ENCODE peak calls at places on chromosomes 7 and 10, in ten cellular contexts. P is GM23248; C is CD4-positive, alpha-beta T cell; J is DND-41; N is upper lobe of left lung; H is H7; D is fibroblast of lung; R is heart left ventricle; L is SK-N-SH; Q is stomach. Z is an unnamed sample.
A peak's percentile ranks its signal among the peaks of the same experiment; 100 is the strongest.

GRCh38 chr7:20352573-20353304 is 22.0 kb downstream of the ITGB8 start:
- DNase-seq in P (peak; percentile 69), C (no peak), J (no peak), N (no peak), H (no peak), D (peak; percentile 76), R (no peak), L (no peak), Q (no peak), Z (no peak)

GRCh38 chr10:128307819-128308218 is 181.6 kb upstream of the MKI67 start:
- DNase-seq in P (no peak), C (no peak), J (no peak), N (no peak), H (no peak), D (no peak), R (no peak), L (no peak), Q (no peak), Z (no peak)

GRCh38 chr10:119283818-119284217 is 76.4 kb downstream of the GRK5 start:
- DNase-seq in P (no peak), C (no peak), J (peak; percentile 28), N (no peak), H (no peak), D (no peak), R (no peak), L (no peak), Q (no peak), Z (peak; percentile 70)

GRCh38 chr7:20681258-20681882 is 65.9 kb downstream of the ABCB5 start:
- DNase-seq in P (no peak), C (no peak), J (no peak), N (no peak), H (no peak), D (no peak), R (no peak), L (no peak), Q (no peak), Z (no peak)

GRCh38 chr7:139960158-139960557 is 102.6 kb downstream of the PARP12 start:
- DNase-seq in P (no peak), C (no peak), J (no peak), N (no peak), H (no peak), D (peak; percentile 35), R (no peak), L (no peak), Q (no peak), Z (no peak)

GRCh38 chr7:21966271-21966670 is 20.6 kb upstream of the CDCA7L start:
- DNase-seq in P (no peak), C (no peak), J (no peak), N (no peak), H (no peak), D (no peak), R (no peak), L (no peak), Q (no peak), Z (no peak)

GRCh38 chr7:112752576-112752975 is 37.6 kb downstream of the TMEM168 start:
- DNase-seq in P (no peak), C (no peak), J (no peak), N (no peak), H (no peak), D (no peak), R (no peak), L (no peak), Q (no peak), Z (no peak)

GRCh38 chr7:100545636-100546128 is 6.7 kb downstream of the AGFG2 start:
- DNase-seq in P (peak; percentile 90), C (no peak), J (no peak), N (peak; percentile 72), H (peak; percentile 69), D (peak; percentile 91), R (peak; percentile 41), L (peak; percentile 74), Q (no peak), Z (no peak)

GRCh38 chr7:1220000-1220726 is 12.5 kb upstream of the UNCX start:
- DNase-seq in P (no peak), C (no peak), J (no peak), N (no peak), H (peak; percentile 38), D (no peak), R (no peak), L (peak; percentile 22), Q (no peak), Z (no peak)

GRCh38 chr7:1219516-1219915 is 13.2 kb upstream of the UNCX start:
- DNase-seq in P (no peak), C (no peak), J (no peak), N (no peak), H (peak; percentile 63), D (no peak), R (no peak), L (peak; percentile 38), Q (no peak), Z (no peak)

GRCh38 chr7:1214516-1214915 is 18.2 kb upstream of the UNCX start:
- DNase-seq in P (no peak), C (no peak), J (no peak), N (no peak), H (peak; percentile 56), D (no peak), R (no peak), L (peak; percentile 39), Q (no peak), Z (no peak)

GRCh38 chr7:1220958-1221745 is 11.5 kb upstream of the UNCX start:
- DNase-seq in P (no peak), C (no peak), J (no peak), N (no peak), H (no peak), D (no peak), R (no peak), L (peak; percentile 36), Q (no peak), Z (no peak)

DNA sequence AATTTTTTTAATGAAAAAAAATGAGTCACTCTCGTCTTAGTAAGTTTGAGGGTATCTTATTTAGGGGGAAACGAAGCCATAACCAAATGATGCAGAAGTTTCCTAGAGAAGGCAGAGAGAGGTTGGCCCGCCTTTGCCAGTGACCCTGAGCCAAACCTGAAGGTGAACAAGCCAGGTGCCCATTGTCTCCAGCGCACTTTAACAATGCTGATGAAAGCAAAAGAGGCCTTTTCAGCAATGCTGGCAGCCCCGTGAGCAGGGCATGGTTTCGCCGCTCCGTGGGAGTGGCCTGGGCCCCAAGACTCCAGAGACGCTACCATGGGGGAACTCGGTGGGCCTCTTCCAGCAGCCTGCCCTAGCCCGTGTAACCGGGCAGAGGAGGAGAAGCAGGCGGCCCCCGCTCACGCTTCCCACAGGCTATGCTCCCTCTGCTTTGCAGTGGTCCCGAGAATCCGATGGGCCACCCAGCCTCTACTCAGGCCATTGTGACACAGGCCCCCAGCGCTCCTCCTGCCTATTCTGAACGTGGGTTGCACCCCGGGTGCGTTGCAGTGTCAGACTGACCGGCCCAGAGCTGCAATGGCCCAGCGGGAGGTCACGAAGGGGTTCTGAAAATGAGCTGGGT is 14.0 kb upstream of the UNCX start:
- DNase-seq in P (no peak), C (no peak), J (no peak), N (no peak), H (peak; percentile 61), D (no peak), R (no peak), L (peak; percentile 34), Q (no peak), Z (no peak)
- H3K27me3 ChIP-seq in P (peaks cover 68% of the 10 kb centered on the region), C (peaks cover 43% of the 10 kb centered on the region), J (no peaks in the 10 kb centered on the region), N (peaks cover 11% of the 10 kb centered on the region), H (peaks cover 28% of the 10 kb centered on the region), D (peaks cover 22% of the 10 kb centered on the region), R (peaks cover 84% of the 10 kb centered on the region), L (peaks cover 97% of the 10 kb centered on the region), Q (peaks cover 4% of the 10 kb centered on the region), Z (peaks cover 13% of the 10 kb centered on the region)

GRCh38 chr10:103580422-103580821 is 86.9 kb downstream of the NEURL1 start:
- DNase-seq in P (no peak), C (no peak), J (no peak), N (no peak), H (no peak), D (no peak), R (peak; percentile 43), L (no peak), Q (no peak), Z (no peak)

GRCh38 chr10:103583871-103584215 is 90.3 kb downstream of the NEURL1 start:
- DNase-seq in P (no peak), C (no peak), J (no peak), N (no peak), H (no peak), D (no peak), R (no peak), L (no peak), Q (no peak), Z (no peak)

GRCh38 chr10:103581499-103581898 is 88.0 kb downstream of the NEURL1 start:
- DNase-seq in P (no peak), C (no peak), J (no peak), N (no peak), H (no peak), D (no peak), R (no peak), L (no peak), Q (no peak), Z (no peak)

GRCh38 chr10:103584216-103585010 is 90.9 kb downstream of the NEURL1 start:
- DNase-seq in P (peak; percentile 83), C (peak; percentile 68), J (no peak), N (no peak), H (no peak), D (peak; percentile 11), R (no peak), L (no peak), Q (no peak), Z (peak; percentile 66)

DNA sequence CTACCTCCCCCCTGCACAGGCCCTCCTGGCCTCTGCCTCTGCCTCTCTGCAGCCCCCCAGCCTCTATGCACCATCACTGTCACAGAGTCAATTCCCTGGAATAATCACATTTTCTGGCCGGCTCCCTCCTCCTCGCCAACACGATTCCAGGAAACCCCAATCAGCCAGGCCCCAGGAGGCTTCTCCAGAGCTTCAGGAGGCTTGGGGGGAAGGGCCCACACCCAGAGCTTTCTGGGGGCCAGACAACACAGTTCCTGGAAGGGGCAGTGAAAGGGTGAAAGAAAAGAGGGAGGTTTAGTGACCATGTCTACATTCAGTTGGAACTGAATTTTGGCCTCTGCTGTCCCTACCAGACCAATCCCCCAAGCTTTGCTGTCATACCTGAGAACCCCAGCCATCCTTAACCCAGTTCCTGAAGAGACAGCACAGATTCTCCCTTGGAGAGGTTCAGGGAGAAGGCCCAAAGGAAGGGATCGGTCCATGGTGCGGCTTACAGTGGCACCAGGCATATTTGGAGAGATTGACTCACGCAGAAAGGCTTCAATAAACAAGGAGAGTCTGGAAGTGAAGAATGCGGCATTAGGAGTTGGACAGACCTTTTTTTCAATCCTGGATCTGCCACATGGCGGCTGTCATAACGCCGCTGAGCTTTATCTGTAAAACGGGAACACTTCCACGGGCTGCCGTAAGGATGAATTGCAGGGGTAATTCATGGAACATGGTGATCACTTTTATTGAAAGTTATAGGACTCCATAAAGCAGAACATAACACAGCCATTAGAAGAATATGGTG is 89.0 kb downstream of the NEURL1 start:
- DNase-seq in P (no peak), C (no peak), J (no peak), N (no peak), H (no peak), D (no peak), R (peak; percentile 4), L (no peak), Q (no peak), Z (no peak)
- H3K27me3 ChIP-seq in P (peaks cover 8% of the 10 kb centered on the region), C (no peaks in the 10 kb centered on the region), J (peaks cover 3% of the 10 kb centered on the region), N (no peaks in the 10 kb centered on the region), H (no peaks in the 10 kb centered on the region), D (peaks cover 6% of the 10 kb centered on the region), R (peaks cover 4% of the 10 kb centered on the region), L (no peaks in the 10 kb centered on the region), Q (no peaks in the 10 kb centered on the region), Z (no peaks in the 10 kb centered on the region)

DNA sequence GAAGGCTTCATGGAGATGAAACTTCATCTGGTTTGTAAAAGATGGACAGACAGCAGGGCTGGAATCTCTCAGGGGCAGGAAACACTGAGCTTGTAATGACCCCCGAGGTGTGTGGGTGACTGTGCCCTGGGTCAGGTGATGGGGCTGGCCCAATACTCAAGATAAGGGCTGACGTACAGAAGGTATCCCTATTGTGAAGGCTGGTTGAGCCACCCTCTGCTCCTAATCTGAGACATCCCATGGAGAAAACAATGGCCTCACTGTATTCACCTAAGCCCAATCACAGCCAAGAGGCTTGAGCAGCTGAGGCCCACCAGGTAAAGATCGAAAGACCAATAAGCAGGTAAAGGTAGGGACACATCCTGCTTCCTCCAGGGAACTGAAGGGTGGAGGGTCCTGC is 34.8 kb upstream of the NUB1 start:
- DNase-seq in P (no peak), C (no peak), J (no peak), N (no peak), H (no peak), D (no peak), R (no peak), L (no peak), Q (no peak), Z (no peak)
- H3K27me3 ChIP-seq in P (peaks cover 12% of the 10 kb centered on the region), C (peaks cover 33% of the 10 kb centered on the region), J (peaks cover 11% of the 10 kb centered on the region), N (peaks cover 9% of the 10 kb centered on the region), H (peaks cover 6% of the 10 kb centered on the region), D (peaks cover 13% of the 10 kb centered on the region), R (peaks cover 13% of the 10 kb centered on the region), L (peaks cover 32% of the 10 kb centered on the region), Q (peaks cover 4% of the 10 kb centered on the region), Z (peaks cover 7% of the 10 kb centered on the region)

GRCh38 chr7:1366801-1367405 is 92.4 kb downstream of the MICALL2 start:
- DNase-seq in P (no peak), C (no peak), J (no peak), N (no peak), H (peak; percentile 47), D (no peak), R (peak; percentile 20), L (peak; percentile 59), Q (no peak), Z (no peak)
- H3K27me3 ChIP-seq in P (peaks cover 58% of the 10 kb centered on the region), C (peaks cover 38% of the 10 kb centered on the region), J (no peaks in the 10 kb centered on the region), N (peaks cover 35% of the 10 kb centered on the region), H (peaks cover 18% of the 10 kb centered on the region), D (peaks cover 21% of the 10 kb centered on the region), R (peaks cover 69% of the 10 kb centered on the region), L (peaks cover 98% of the 10 kb centered on the region), Q (peaks cover 34% of the 10 kb centered on the region), Z (peaks cover 4% of the 10 kb centered on the region)

Z was measured in CD4-positive, alpha-beta memory T cell.